ENCODE peak calls at places on chromosomes 16 and 17, in eight cellular contexts. W is H9, A is RWPE1, S is choroid plexus epithelial cell, Y is neural progenitor cell, V is OCI-LY7, I is lung, U is left ventricle myocardium inferior. C is an unnamed sample.

GRCh38 chr17:61462734-61463067 is 10.5 kb downstream of the TBX4 start:
- DNase-seq in W (no peak), A (no peak), S (no peak), Y (no peak), V (no peak), I (no peak), U (no peak), C (no peak)

GRCh38 chr17:39461113-39461910 is at the start of gene CDK12:
- DNase-seq in W (peak), A (peak), S (peak), Y (peak), V (peak), I (peak), U (peak), C (peak)

GRCh38 chr17:72588961-72589360 is 468.1 kb downstream of the SOX9 start:
- DNase-seq in W (no peak), A (peak), S (no peak), Y (no peak), V (no peak), I (peak), U (no peak), C (no peak)

GRCh38 chr16:84916850-84917249 is 94.5 kb downstream of the ZDHHC7 start:
- DNase-seq in W (no peak), A (no peak), S (no peak), Y (no peak), V (no peak), I (no peak), U (no peak), C (no peak)

GRCh38 chr17:55201609-55201932 is 63.2 kb upstream of the HLF start:
- DNase-seq in W (no peak), A (no peak), S (no peak), Y (no peak), V (no peak), I (no peak), U (no peak), C (no peak)

GRCh38 chr17:76032780-76033108 is 5.6 kb upstream of the EVPL start:
- DNase-seq in W (no peak), A (no peak), S (no peak), Y (no peak), V (no peak), I (no peak), U (no peak), C (no peak)

GRCh38 chr16:6633441-6633840 is 699.2 kb upstream of the RBFOX1 start:
- DNase-seq in W (no peak), A (no peak), S (no peak), Y (no peak), V (no peak), I (no peak), U (no peak), C (no peak)

GRCh38 chr17:35117984-35118383 is 1.7 kb downstream of the RAD51D start:
- DNase-seq in W (no peak), A (no peak), S (peak), Y (no peak), V (peak), I (no peak), U (no peak), C (no peak)

GRCh38 chr17:76171701-76172100 is 30.7 kb upstream of the FOXJ1 start:
- DNase-seq in W (no peak), A (no peak), S (no peak), Y (no peak), V (no peak), I (no peak), U (no peak), C (no peak)

GRCh38 chr17:5562661-5563360 is 21.5 kb downstream of the NLRP1 start:
- DNase-seq in W (no peak), A (no peak), S (no peak), Y (no peak), V (no peak), I (no peak), U (no peak), C (no peak)

GRCh38 chr17:29566473-29567361 is at the start of gene ABHD15:
- DNase-seq in W (peak), A (peak), S (peak), Y (peak), V (peak), I (peak), U (peak), C (peak)

GRCh38 chr17:12644623-12645022 is 21.1 kb upstream of the MYOCD start:
- DNase-seq in W (no peak), A (no peak), S (no peak), Y (no peak), V (no peak), I (no peak), U (no peak), C (no peak)

GRCh38 chr17:48374650-48375230 is 55.3 kb downstream of the SKAP1 start:
- DNase-seq in W (peak), A (peak), S (peak), Y (peak), V (peak), I (no peak), U (no peak), C (peak)

GRCh38 chr17:7114875-7115614 is 423 bp upstream of the ASGR2 start:
- DNase-seq in W (no peak), A (no peak), S (no peak), Y (no peak), V (no peak), I (no peak), U (no peak), C (no peak)

GRCh38 chr16:30023586-30023985 is 588 bp downstream of the C16orf92 start:
- DNase-seq in W (no peak), A (no peak), S (no peak), Y (no peak), V (no peak), I (no peak), U (no peak), C (no peak)

GRCh38 chr16:30934827-30935557 is 11.6 kb downstream of the FBXL19 start:
- DNase-seq in W (peak), A (no peak), S (peak), Y (peak), V (peak), I (no peak), U (no peak), C (peak)

GRCh38 chr16:24861461-24861860 is 15.7 kb downstream of the SLC5A11 start:
- DNase-seq in W (no peak), A (no peak), S (no peak), Y (no peak), V (no peak), I (no peak), U (no peak), C (no peak)

DNA sequence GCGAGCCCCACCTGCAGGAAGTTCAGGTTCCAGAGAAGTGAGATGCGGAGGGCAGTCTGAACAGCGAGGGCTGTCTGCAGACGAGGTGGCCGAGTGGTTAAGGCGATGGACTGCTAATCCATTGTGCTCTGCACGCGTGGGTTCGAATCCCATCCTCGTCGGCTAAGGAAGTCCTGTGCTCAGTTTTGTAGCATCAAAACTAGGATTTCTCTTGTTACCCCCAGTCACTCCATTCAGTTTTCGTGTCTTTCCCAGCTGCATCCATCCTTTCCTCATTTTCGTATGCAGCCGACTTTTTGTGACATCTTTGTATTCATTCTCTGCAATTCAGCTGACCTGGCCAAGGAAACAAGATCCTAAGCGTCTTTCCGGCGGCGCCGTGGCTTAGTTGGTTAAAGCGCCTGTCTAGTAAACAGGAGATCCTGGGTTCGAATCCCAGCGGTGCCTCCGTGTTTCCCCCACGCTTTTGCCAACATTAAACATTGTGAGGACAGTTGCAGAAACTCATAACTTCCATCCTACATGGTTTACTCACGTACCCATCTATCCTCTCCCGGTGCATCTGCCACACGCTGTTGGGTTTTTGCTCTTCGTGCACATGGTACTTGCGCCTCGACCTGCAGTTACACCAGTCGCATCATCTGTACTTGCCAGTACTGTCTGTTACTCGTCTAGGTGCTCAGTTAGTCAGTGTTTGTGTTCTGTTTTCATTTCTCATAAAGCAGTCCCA is 3.0 kb downstream of the BORCS6 start:
- DNase-seq in W (peak), A (peak), S (peak), Y (peak), V (peak), I (peak), U (peak), C (peak)
- TF ChIP-seq CTCF in W (peak), A (peak), S (peak), Y (no peak), V (peak), I (peak), U (peak), C (peak)

DNA sequence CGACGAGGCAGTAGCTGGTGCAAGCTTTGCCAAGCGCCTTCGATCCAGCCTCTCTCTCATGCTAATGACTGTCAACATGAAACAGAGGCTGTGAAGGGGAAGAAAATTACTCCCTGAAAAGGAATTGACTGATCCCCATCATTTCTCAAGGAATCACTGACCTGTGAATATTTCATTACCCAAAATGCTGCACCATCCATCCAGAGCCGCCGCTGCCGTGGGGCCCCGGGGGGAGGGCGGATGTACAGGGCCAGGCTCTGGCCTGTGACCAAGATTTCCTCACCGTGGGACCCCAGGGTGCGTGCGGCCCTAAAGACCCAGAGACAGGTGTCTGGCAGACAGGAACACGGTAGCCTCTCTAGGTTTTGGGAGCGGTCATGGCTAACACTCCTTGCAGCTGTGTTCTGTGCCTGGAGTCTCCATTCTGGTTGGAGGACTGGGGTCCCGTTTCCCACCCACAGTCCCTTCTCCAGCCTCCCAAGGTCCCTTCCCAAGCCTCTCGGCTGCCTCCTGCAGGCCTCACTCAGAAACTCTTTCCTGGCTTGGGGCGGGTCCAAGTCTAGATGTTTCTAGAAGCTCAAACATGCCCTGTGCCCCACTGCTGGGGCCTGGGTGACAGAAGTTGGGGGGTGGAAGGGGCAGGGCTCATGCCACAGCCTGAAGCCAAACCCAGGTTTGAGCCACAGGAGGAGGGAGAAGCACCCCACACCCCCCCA is 73.3 kb downstream of the ENGASE start:
- DNase-seq in W (no peak), A (no peak), S (no peak), Y (no peak), V (no peak), I (no peak), U (no peak), C (no peak)
- TF ChIP-seq CTCF in W (peak), A (no peak), S (no peak), Y (no peak), V (no peak), I (no peak), U (no peak), C (no peak)

DNA sequence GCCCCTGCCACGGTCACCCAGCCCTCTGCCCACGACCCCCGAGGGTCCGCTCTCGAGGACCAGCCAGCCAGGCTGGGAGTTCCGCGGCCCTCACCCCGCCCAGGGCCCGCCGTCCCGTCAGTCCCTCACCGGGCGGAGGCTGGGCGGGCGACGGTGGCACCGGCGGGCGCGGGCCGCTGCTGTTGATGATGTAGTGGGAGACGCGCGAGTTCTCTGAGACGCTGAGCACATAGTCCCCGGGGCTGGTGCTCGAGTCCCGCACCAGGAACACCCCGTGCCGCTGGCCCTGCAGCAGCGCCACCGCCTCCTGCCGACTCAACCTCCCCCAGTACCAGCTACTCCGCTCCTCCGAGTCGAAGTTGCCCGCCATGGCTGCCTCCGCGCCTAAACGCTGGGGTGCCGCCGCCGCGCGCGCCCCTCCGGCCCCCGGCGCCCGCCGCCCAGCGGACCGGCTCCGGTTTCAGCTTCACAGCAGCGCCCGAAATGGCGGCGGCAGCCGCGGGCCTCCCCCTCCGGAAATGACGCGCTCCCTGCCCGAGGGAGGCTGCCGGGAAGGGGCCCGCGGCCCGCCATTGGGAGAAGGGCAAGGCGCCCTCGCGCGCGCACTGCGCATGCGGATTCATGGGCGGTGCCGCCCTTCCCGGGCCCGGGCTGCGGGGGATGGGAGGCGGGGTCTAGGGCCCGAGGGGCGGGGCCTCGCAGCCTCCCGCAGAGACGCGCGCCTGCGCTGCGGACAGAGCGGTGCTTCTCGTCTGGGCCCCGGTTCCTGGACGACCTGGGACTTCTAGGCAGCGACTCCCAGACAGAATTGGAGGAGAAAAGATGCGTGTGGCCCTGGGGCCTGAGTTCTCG is at the start of gene CRK:
- DNase-seq in W (peak), A (peak), S (peak), Y (peak), V (peak), I (peak), U (peak), C (peak)
- TF ChIP-seq CTCF in W (no peak), A (no peak), S (no peak), Y (no peak), V (no peak), I (no peak), U (no peak), C (no peak)

GRCh38 chr16:77223184-77223583 is 24.0 kb downstream of the SYCE1L start:
- DNase-seq in W (peak), A (no peak), S (no peak), Y (peak), V (peak), I (no peak), U (no peak), C (peak)
- TF ChIP-seq CTCF in W (peak), A (no peak), S (peak), Y (peak), V (peak), I (no peak), U (no peak), C (peak)